ENCODE peak calls at places on chromosomes 7 and 10, in six cellular contexts. S, L, K, F, I and C are unnamed samples.

GRCh38 chr10:123043409-123043925 is 34.7 kb downstream of the ACADSB start:
- DNase-seq in S (peak), F (no peak), L (no peak), I (peak), K (peak), C (peak)

GRCh38 chr10:11782793-11783557 is 40.2 kb upstream of the PROSER2 start:
- DNase-seq in F (no peak), S (no peak), I (peak), L (no peak), K (no peak), C (peak)

GRCh38 chr7:118472581-118472980 is 248.1 kb downstream of the ANKRD7 start:
- DNase-seq in S (no peak), L (no peak), K (no peak), I (no peak), F (no peak), C (no peak)

GRCh38 chr10:110356628-110357245 is 52.0 kb upstream of the SMNDC1 start:
- DNase-seq in L (peak), S (peak), I (no peak), K (no peak), F (no peak), C (no peak)

GRCh38 chr7:73881352-73882059 is 20.5 kb downstream of the TMEM270 start:
- DNase-seq in L (no peak), F (no peak), S (no peak), I (no peak), K (no peak), C (no peak)

GRCh38 chr7:46291064-46291463 is 370.0 kb upstream of the IGFBP3 start:
- DNase-seq in S (no peak), I (no peak), L (no peak), F (no peak), K (no peak), C (no peak)

GRCh38 chr10:35640474-35640873 is 1.6 kb downstream of the FZD8 start:
- DNase-seq in S (peak), I (peak), F (peak), L (no peak), K (peak), C (peak)

GRCh38 chr10:72523932-72524396 is 101.9 kb downstream of the MICU1 start:
- DNase-seq in F (no peak), S (no peak), I (no peak), K (no peak), L (no peak), C (no peak)

GRCh38 chr10:110529596-110530011 is 31.9 kb downstream of the DUSP5 start:
- DNase-seq in K (no peak), L (no peak), F (no peak), I (no peak), S (peak), C (no peak)

GRCh38 chr7:14714161-14714728 is 188.3 kb downstream of the DGKB start:
- DNase-seq in S (peak), L (no peak), F (no peak), K (no peak), I (no peak), C (no peak)

GRCh38 chr10:5987747-5988146 is 10.4 kb upstream of the IL15RA start:
- DNase-seq in I (no peak), K (no peak), L (no peak), S (no peak), F (no peak), C (no peak)

GRCh38 chr10:61332506-61332905 is 120.7 kb downstream of the TMEM26 start:
- DNase-seq in F (no peak), L (no peak), K (no peak), S (no peak), I (no peak), C (no peak)

GRCh38 chr7:3164363-3164762 is 120.7 kb upstream of the CARD11 start:
- DNase-seq in K (no peak), F (no peak), S (no peak), L (no peak), I (no peak), C (no peak)

GRCh38 chr10:97454330-97455036 is 8.5 kb downstream of the ZDHHC16 start:
- DNase-seq in I (peak), F (no peak), K (no peak), L (no peak), S (no peak), C (peak)